ENCODE peak calls at places on chromosomes 11 and 22, in eight cellular contexts. M, R, X, S, O, G, W and A are unnamed samples.

GRCh38 chr11:109422755-109423113 is 744 bp downstream of the C11orf87 start:
- DNase-seq in W (no peak), X (no peak), O (no peak), M (no peak), R (no peak), G (no peak), S (peak), A (no peak)

GRCh38 chr22:46688949-46689348 is 49.1 kb downstream of the CERK start:
- DNase-seq in X (no peak), R (no peak), G (no peak), M (no peak), W (no peak), O (no peak), S (no peak), A (no peak)

GRCh38 chr11:22920939-22921565 is 60.8 kb upstream of the CCDC179 start:
- DNase-seq in S (peak), G (no peak), W (peak), M (no peak), X (peak), R (peak), O (peak), A (peak)

GRCh38 chr11:79437981-79438630 is 2.7 kb downstream of the TENM4 start:
- DNase-seq in X (no peak), M (peak), W (no peak), G (no peak), R (no peak), S (peak), O (peak), A (peak)

GRCh38 chr11:79160786-79161403 is 279.9 kb downstream of the TENM4 start:
- DNase-seq in M (no peak), O (peak), X (no peak), R (no peak), S (peak), G (no peak), W (no peak), A (no peak)

GRCh38 chr11:134207538-134208239 is 16.1 kb downstream of the NCAPD3 start:
- DNase-seq in O (no peak), R (no peak), M (no peak), X (no peak), S (peak), W (peak), G (no peak), A (no peak)

GRCh38 chr11:127818625-127819024 is 768.7 kb downstream of the ETS1 start:
- DNase-seq in O (no peak), M (no peak), W (no peak), S (no peak), X (no peak), G (no peak), R (no peak), A (no peak)

GRCh38 chr22:26494506-26494905 is 10.8 kb downstream of the SRRD start:
- DNase-seq in G (no peak), W (no peak), X (no peak), M (no peak), O (no peak), S (no peak), R (no peak), A (no peak)

GRCh38 chr11:13883042-13883441 is 79.5 kb upstream of the SPON1 start:
- DNase-seq in X (no peak), W (no peak), S (no peak), G (peak), M (no peak), R (no peak), O (no peak), A (no peak)

GRCh38 chr22:20602589-20603164 is 95.3 kb downstream of the MED15 start:
- DNase-seq in X (no peak), G (no peak), S (no peak), W (no peak), O (no peak), R (no peak), M (no peak), A (no peak)

GRCh38 chr11:20374746-20375305 is 11.3 kb downstream of the HTATIP2 start:
- DNase-seq in M (no peak), X (no peak), R (no peak), G (no peak), W (no peak), O (no peak), S (no peak), A (no peak)

GRCh38 chr11:63212742-63213141 is 30.7 kb downstream of the SLC22A25 start:
- DNase-seq in R (no peak), G (no peak), W (peak), M (no peak), S (peak), O (no peak), X (peak), A (peak)

GRCh38 chr11:36375348-36376314 is 79.5 kb downstream of the PRR5L start:
- DNase-seq in S (no peak), O (no peak), X (no peak), R (no peak), G (no peak), W (no peak), M (no peak), A (no peak)

GRCh38 chr11:15500643-15501042 is 385.9 kb downstream of the INSC start:
- DNase-seq in M (no peak), G (no peak), S (no peak), X (no peak), R (no peak), O (no peak), W (no peak), A (no peak)

GRCh38 chr11:30735946-30736345 is 149.8 kb upstream of the MPPED2 start:
- DNase-seq in M (no peak), X (no peak), W (no peak), O (no peak), S (no peak), R (no peak), G (no peak), A (no peak)

GRCh38 chr11:108929241-108929640 is 264.4 kb downstream of the DDX10 start:
- DNase-seq in S (peak), O (no peak), X (peak), G (no peak), M (no peak), R (peak), W (peak), A (peak)

GRCh38 chr22:44373234-44373633 is 60.5 kb upstream of the SHISAL1 start:
- DNase-seq in G (peak), R (no peak), X (no peak), M (peak), W (no peak), S (no peak), O (no peak), A (no peak)

GRCh38 chr11:77107950-77108349 is 5.3 kb downstream of the OMP start:
- DNase-seq in R (peak), X (peak), M (no peak), O (no peak), S (peak), W (peak), G (peak), A (peak)

GRCh38 chr22:19716041-19716828 is 1.9 kb downstream of the SEPTIN5 start:
- DNase-seq in S (no peak), X (no peak), G (no peak), W (no peak), R (no peak), O (no peak), M (no peak), A (no peak)

GRCh38 chr11:79510948-79511347 is 70.1 kb upstream of the TENM4 start:
- DNase-seq in O (no peak), X (no peak), R (no peak), M (no peak), G (no peak), W (no peak), S (no peak), A (no peak)

GRCh38 chr11:97325693-97326092 is 935.9 kb downstream of the JRKL start:
- DNase-seq in R (no peak), S (no peak), G (no peak), M (no peak), O (no peak), W (no peak), X (no peak), A (no peak)

GRCh38 chr22:32328306-32329201 is 29.1 kb upstream of the RFPL3 start:
- DNase-seq in W (no peak), G (peak), S (no peak), O (no peak), R (no peak), X (no peak), M (no peak), A (no peak)

GRCh38 chr22:25448435-25449051 is 115.9 kb upstream of the GRK3 start:
- DNase-seq in S (peak), W (no peak), R (no peak), G (no peak), O (no peak), M (no peak), X (peak), A (no peak)

GRCh38 chr22:25067851-25068421 is 115.4 kb downstream of the KIAA1671 start:
- DNase-seq in W (no peak), M (no peak), S (no peak), O (no peak), X (no peak), R (no peak), G (no peak), A (no peak)

GRCh38 chr22:19357270-19358105 is 66.0 kb upstream of the CLTCL1 start:
- DNase-seq in M (no peak), W (no peak), S (no peak), G (no peak), R (peak), X (no peak), O (no peak), A (no peak)

GRCh38 chr22:48494256-48494967 is 1333.3 kb downstream of the BRD1 start:
- DNase-seq in R (no peak), W (no peak), M (peak), O (no peak), G (peak), S (no peak), X (no peak), A (no peak)

GRCh38 chr22:16806401-16806800 is 18.8 kb downstream of the XKR3 start:
- DNase-seq in X (no peak), S (no peak), O (no peak), R (no peak), M (no peak), G (no peak), W (no peak), A (no peak)

GRCh38 chr11:1402355-1402754 is 12.6 kb downstream of the BRSK2 start:
- DNase-seq in X (no peak), W (no peak), S (no peak), O (no peak), R (no peak), M (no peak), G (no peak), A (no peak)

GRCh38 chr11:119907934-119908760 is 179.1 kb upstream of the NECTIN1 start:
- DNase-seq in R (no peak), W (no peak), M (no peak), S (no peak), X (no peak), O (peak), G (no peak), A (no peak)

DNA sequence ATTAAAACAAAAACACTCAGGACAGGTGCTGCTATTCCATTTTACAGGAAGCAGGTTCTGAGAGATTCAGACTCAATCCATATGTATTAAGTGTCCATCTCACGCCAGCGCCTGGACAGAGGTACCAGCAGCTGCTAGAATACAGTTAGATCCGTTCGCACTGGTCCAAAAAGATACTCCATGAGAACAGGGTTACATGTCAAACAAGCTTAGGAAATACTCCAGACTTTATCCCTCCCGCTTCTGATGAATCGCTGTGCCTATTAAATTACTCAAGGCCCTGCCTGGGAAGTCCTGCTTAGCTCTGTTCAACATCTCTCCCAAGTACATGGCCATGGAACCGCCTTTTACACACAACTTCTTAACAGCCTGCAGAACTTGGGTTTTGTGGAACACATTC is 50.2 kb upstream of the SLC35C1 start:
- DNase-seq in R (no peak), O (no peak), X (no peak), G (no peak), S (peak), M (no peak), W (no peak), A (no peak)
- H3K27ac ChIP-seq in R (no peak), O (no peak), X (no peak), G (no peak), S (peak), M (no peak), W (no peak), A (no peak)

GRCh38 chr22:38753894-38754246 is 1.9 kb downstream of the SUN2 start:
- DNase-seq in S (no peak), G (no peak), R (no peak), W (peak), O (no peak), M (no peak), X (no peak), A (no peak)
- H3K27ac ChIP-seq in S (no peak), G (peak), R (peak), W (peak), O (peak), M (peak), X (peak), A (peak)

GRCh38 chr11:66619080-66619554 is 2.7 kb downstream of the RBM14 start:
- DNase-seq in X (no peak), G (no peak), M (no peak), O (no peak), R (no peak), S (peak), W (no peak), A (peak)
- H3K27ac ChIP-seq in X (peak), G (peak), M (peak), O (peak), R (no peak), S (peak), W (peak), A (peak)

GRCh38 chr11:92406472-92406871 is 181.9 kb downstream of the FAT3 start:
- DNase-seq in M (no peak), O (no peak), S (no peak), G (no peak), W (no peak), R (no peak), X (no peak), A (no peak)

GRCh38 chr11:92396133-92396532 is 171.5 kb downstream of the FAT3 start:
- DNase-seq in X (no peak), O (no peak), R (no peak), W (no peak), S (no peak), G (no peak), M (no peak), A (no peak)

GRCh38 chr11:92397356-92397755 is 172.7 kb downstream of the FAT3 start:
- DNase-seq in O (no peak), M (no peak), G (no peak), R (no peak), S (no peak), W (no peak), X (no peak), A (no peak)

GRCh38 chr11:92399702-92400101 is 175.1 kb downstream of the FAT3 start:
- DNase-seq in X (no peak), S (no peak), O (no peak), G (no peak), M (no peak), W (no peak), R (no peak), A (no peak)

DNA sequence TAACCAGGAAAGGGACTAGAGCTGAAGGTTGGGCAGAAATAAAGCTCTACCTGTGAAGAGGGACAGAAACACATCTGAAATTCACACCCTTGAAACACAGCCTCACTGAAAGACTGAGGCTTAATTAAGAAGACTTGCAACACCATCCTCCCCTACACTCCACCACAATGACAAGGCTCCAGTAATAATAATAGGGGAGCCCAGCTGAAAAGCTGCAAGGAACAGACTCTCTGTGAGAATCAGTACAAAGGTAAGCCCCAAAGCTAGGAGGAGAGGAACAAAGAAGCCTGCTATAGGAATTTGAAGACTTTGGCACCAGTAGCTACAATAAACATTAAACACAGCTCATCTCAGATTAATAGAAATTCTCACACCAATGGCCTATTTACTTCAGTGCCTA is 176.9 kb downstream of the FAT3 start:
- DNase-seq in S (no peak), X (no peak), G (no peak), O (no peak), W (no peak), R (no peak), M (no peak), A (no peak)
- H3K27ac ChIP-seq in S (no peak), X (no peak), G (no peak), O (no peak), W (no peak), R (no peak), M (no peak), A (no peak)